ENCODE peak calls at places on chromosome X, in four cellular contexts. One of them, this sample, is unnamed.

GRCh38 chrX:78092296-78092695 is 11.8 kb upstream of the PGK1 start:
- DNase-seq in RPMI7951: peak
- DNase-seq in stimulated activated CD4-positive, alpha-beta T cell treated with anti-CD3 and anti-CD28 coated beads, TNF-alpha, amount 100 ng/mL, for 4 hours: no peak
- DNase-seq in brain pericyte: no peak
- DNase-seq in this sample: no peak

GRCh38 chrX:48579259-48579658 is 5.0 kb downstream of the RBM3 start:
- DNase-seq in RPMI7951: peak
- DNase-seq in stimulated activated CD4-positive, alpha-beta T cell treated with anti-CD3 and anti-CD28 coated beads, TNF-alpha, amount 100 ng/mL, for 4 hours: no peak
- DNase-seq in brain pericyte: no peak
- DNase-seq in this sample: no peak

GRCh38 chrX:7318246-7318645 is 170.3 kb upstream of the PUDP start:
- DNase-seq in RPMI7951: no peak
- DNase-seq in stimulated activated CD4-positive, alpha-beta T cell treated with anti-CD3 and anti-CD28 coated beads, TNF-alpha, amount 100 ng/mL, for 4 hours: no peak
- DNase-seq in brain pericyte: no peak
- DNase-seq in this sample: no peak

GRCh38 chrX:146906166-146906565 is 91.6 kb upstream of the CXorf51A start:
- DNase-seq in RPMI7951: no peak
- DNase-seq in stimulated activated CD4-positive, alpha-beta T cell treated with anti-CD3 and anti-CD28 coated beads, TNF-alpha, amount 100 ng/mL, for 4 hours: no peak
- DNase-seq in brain pericyte: no peak
- DNase-seq in this sample: no peak

GRCh38 chrX:9710332-9710731 is 55.3 kb downstream of the GPR143 start:
- DNase-seq in RPMI7951: no peak
- DNase-seq in stimulated activated CD4-positive, alpha-beta T cell treated with anti-CD3 and anti-CD28 coated beads, TNF-alpha, amount 100 ng/mL, for 4 hours: no peak
- DNase-seq in brain pericyte: no peak
- DNase-seq in this sample: no peak

GRCh38 chrX:45850775-45851433 is 650.2 kb upstream of the DIPK2B start:
- DNase-seq in RPMI7951: peak
- DNase-seq in stimulated activated CD4-positive, alpha-beta T cell treated with anti-CD3 and anti-CD28 coated beads, TNF-alpha, amount 100 ng/mL, for 4 hours: peak
- DNase-seq in brain pericyte: no peak
- DNase-seq in this sample: no peak

GRCh38 chrX:38804481-38805293 is 3.4 kb downstream of the MID1IP1 start:
- DNase-seq in RPMI7951: peak
- DNase-seq in stimulated activated CD4-positive, alpha-beta T cell treated with anti-CD3 and anti-CD28 coated beads, TNF-alpha, amount 100 ng/mL, for 4 hours: peak
- DNase-seq in brain pericyte: no peak
- DNase-seq in this sample: no peak

GRCh38 chrX:17588303-17588702 is 149.0 kb upstream of the SCML1 start:
- DNase-seq in RPMI7951: peak
- DNase-seq in stimulated activated CD4-positive, alpha-beta T cell treated with anti-CD3 and anti-CD28 coated beads, TNF-alpha, amount 100 ng/mL, for 4 hours: no peak
- DNase-seq in brain pericyte: no peak
- DNase-seq in this sample: no peak